ENCODE peak calls at places on chromosome 1, in seven cellular contexts. One of them, this sample, is unnamed.

GRCh38 chr1:74652711-74653131 is 20.9 kb downstream of the ERICH3 start:
- DNase-seq in astrocyte of the cerebellum: peak
- DNase-seq in upper lobe of left lung: no peak
- DNase-seq in spleen: peak
- DNase-seq in astrocyte: peak
- DNase-seq in epithelial cell of proximal tubule: peak
- DNase-seq in psoas muscle: no peak
- DNase-seq in this sample: peak

GRCh38 chr1:27102707-27103468 is 52.0 kb downstream of the SLC9A1 start:
- DNase-seq in upper lobe of left lung: peak
- DNase-seq in psoas muscle: peak
- DNase-seq in astrocyte of the cerebellum: no peak
- DNase-seq in epithelial cell of proximal tubule: no peak
- DNase-seq in spleen: peak
- DNase-seq in astrocyte: no peak
- DNase-seq in this sample: peak

GRCh38 chr1:204751883-204752687 is 66.5 kb upstream of the LRRN2 start:
- DNase-seq in epithelial cell of proximal tubule: no peak
- DNase-seq in astrocyte: no peak
- DNase-seq in psoas muscle: no peak
- DNase-seq in astrocyte of the cerebellum: no peak
- DNase-seq in upper lobe of left lung: peak
- DNase-seq in spleen: no peak
- DNase-seq in this sample: no peak

GRCh38 chr1:26827663-26828062 is 1.2 kb downstream of the ZDHHC18 start:
- DNase-seq in spleen: peak
- DNase-seq in psoas muscle: no peak
- DNase-seq in upper lobe of left lung: peak
- DNase-seq in astrocyte: no peak
- DNase-seq in astrocyte of the cerebellum: no peak
- DNase-seq in epithelial cell of proximal tubule: no peak
- DNase-seq in this sample: no peak

GRCh38 chr1:160118928-160119327 is 3.4 kb downstream of the ATP1A2 start:
- DNase-seq in psoas muscle: no peak
- DNase-seq in spleen: no peak
- DNase-seq in astrocyte: no peak
- DNase-seq in epithelial cell of proximal tubule: no peak
- DNase-seq in upper lobe of left lung: no peak
- DNase-seq in astrocyte of the cerebellum: no peak
- DNase-seq in this sample: no peak

GRCh38 chr1:2468041-2468472 is 8.0 kb upstream of the PLCH2 start:
- DNase-seq in upper lobe of left lung: no peak
- DNase-seq in epithelial cell of proximal tubule: no peak
- DNase-seq in astrocyte of the cerebellum: no peak
- DNase-seq in psoas muscle: no peak
- DNase-seq in astrocyte: peak
- DNase-seq in spleen: no peak
- DNase-seq in this sample: peak

GRCh38 chr1:235199441-235199840 is 38.4 kb upstream of the RBM34 start:
- DNase-seq in upper lobe of left lung: no peak
- DNase-seq in astrocyte: peak
- DNase-seq in epithelial cell of proximal tubule: no peak
- DNase-seq in astrocyte of the cerebellum: peak
- DNase-seq in spleen: no peak
- DNase-seq in psoas muscle: no peak
- DNase-seq in this sample: peak

GRCh38 chr1:235725493-235725892 is 75.9 kb upstream of the GNG4 start:
- DNase-seq in psoas muscle: no peak
- DNase-seq in epithelial cell of proximal tubule: no peak
- DNase-seq in upper lobe of left lung: no peak
- DNase-seq in spleen: no peak
- DNase-seq in astrocyte of the cerebellum: no peak
- DNase-seq in astrocyte: peak
- DNase-seq in this sample: peak

GRCh38 chr1:115530407-115530806 is 111.4 kb upstream of the VANGL1 start:
- DNase-seq in upper lobe of left lung: no peak
- DNase-seq in epithelial cell of proximal tubule: no peak
- DNase-seq in psoas muscle: no peak
- DNase-seq in astrocyte of the cerebellum: no peak
- DNase-seq in spleen: no peak
- DNase-seq in astrocyte: peak
- DNase-seq in this sample: peak

GRCh38 chr1:189782280-189782679 is 695.4 kb downstream of the BRINP3 start:
- DNase-seq in epithelial cell of proximal tubule: no peak
- DNase-seq in astrocyte of the cerebellum: no peak
- DNase-seq in upper lobe of left lung: no peak
- DNase-seq in spleen: no peak
- DNase-seq in astrocyte: no peak
- DNase-seq in psoas muscle: no peak
- DNase-seq in this sample: no peak

GRCh38 chr1:8472668-8473067 is 154.8 kb downstream of the SLC45A1 start:
- DNase-seq in epithelial cell of proximal tubule: no peak
- DNase-seq in astrocyte of the cerebellum: no peak
- DNase-seq in spleen: no peak
- DNase-seq in upper lobe of left lung: no peak
- DNase-seq in astrocyte: no peak
- DNase-seq in psoas muscle: no peak
- DNase-seq in this sample: no peak

GRCh38 chr1:156319664-156320063 is 18.4 kb downstream of the CCT3 start:
- DNase-seq in epithelial cell of proximal tubule: no peak
- DNase-seq in upper lobe of left lung: no peak
- DNase-seq in psoas muscle: no peak
- DNase-seq in astrocyte: no peak
- DNase-seq in astrocyte of the cerebellum: peak
- DNase-seq in spleen: no peak
- DNase-seq in this sample: peak

GRCh38 chr1:153608742-153609584 is 4.0 kb downstream of the S100A16 start:
- DNase-seq in upper lobe of left lung: peak
- DNase-seq in spleen: peak
- DNase-seq in epithelial cell of proximal tubule: peak
- DNase-seq in astrocyte: peak
- DNase-seq in astrocyte of the cerebellum: peak
- DNase-seq in psoas muscle: peak
- DNase-seq in this sample: peak

GRCh38 chr1:92446990-92447681 is 39.6 kb downstream of the GFI1 start:
- DNase-seq in astrocyte: peak
- DNase-seq in upper lobe of left lung: no peak
- DNase-seq in spleen: no peak
- DNase-seq in epithelial cell of proximal tubule: no peak
- DNase-seq in psoas muscle: no peak
- DNase-seq in astrocyte of the cerebellum: no peak
- DNase-seq in this sample: peak

GRCh38 chr1:10967105-10967504 is 45.3 kb upstream of the TARDBP start:
- DNase-seq in spleen: no peak
- DNase-seq in epithelial cell of proximal tubule: no peak
- DNase-seq in upper lobe of left lung: no peak
- DNase-seq in astrocyte of the cerebellum: no peak
- DNase-seq in psoas muscle: no peak
- DNase-seq in astrocyte: no peak
- DNase-seq in this sample: no peak

GRCh38 chr1:10969971-10970332 is 42.5 kb upstream of the TARDBP start:
- DNase-seq in astrocyte of the cerebellum: no peak
- DNase-seq in epithelial cell of proximal tubule: no peak
- DNase-seq in astrocyte: no peak
- DNase-seq in psoas muscle: no peak
- DNase-seq in upper lobe of left lung: peak
- DNase-seq in spleen: no peak
- DNase-seq in this sample: no peak

GRCh38 chr1:10966233-10966632 is 46.2 kb upstream of the TARDBP start:
- DNase-seq in upper lobe of left lung: no peak
- DNase-seq in spleen: no peak
- DNase-seq in psoas muscle: no peak
- DNase-seq in astrocyte: no peak
- DNase-seq in astrocyte of the cerebellum: no peak
- DNase-seq in epithelial cell of proximal tubule: no peak
- DNase-seq in this sample: no peak

GRCh38 chr1:10969267-10969970 is 43.0 kb upstream of the TARDBP start:
- DNase-seq in astrocyte of the cerebellum: no peak
- DNase-seq in epithelial cell of proximal tubule: no peak
- DNase-seq in spleen: no peak
- DNase-seq in upper lobe of left lung: no peak
- DNase-seq in astrocyte: no peak
- DNase-seq in psoas muscle: no peak
- DNase-seq in this sample: no peak

GRCh38 chr1:10968411-10968826 is 44.0 kb upstream of the TARDBP start:
- DNase-seq in astrocyte: peak
- DNase-seq in upper lobe of left lung: no peak
- DNase-seq in spleen: no peak
- DNase-seq in psoas muscle: no peak
- DNase-seq in astrocyte of the cerebellum: no peak
- DNase-seq in epithelial cell of proximal tubule: no peak
- DNase-seq in this sample: no peak
- H3K4me3 ChIP-seq in astrocyte: peak
- H3K4me3 ChIP-seq in upper lobe of left lung: no peak
- H3K4me3 ChIP-seq in spleen: no peak
- H3K4me3 ChIP-seq in psoas muscle: peak
- H3K4me3 ChIP-seq in astrocyte of the cerebellum: peak
- H3K4me3 ChIP-seq in epithelial cell of proximal tubule: peak
- H3K4me3 ChIP-seq in this sample: peak

DNA sequence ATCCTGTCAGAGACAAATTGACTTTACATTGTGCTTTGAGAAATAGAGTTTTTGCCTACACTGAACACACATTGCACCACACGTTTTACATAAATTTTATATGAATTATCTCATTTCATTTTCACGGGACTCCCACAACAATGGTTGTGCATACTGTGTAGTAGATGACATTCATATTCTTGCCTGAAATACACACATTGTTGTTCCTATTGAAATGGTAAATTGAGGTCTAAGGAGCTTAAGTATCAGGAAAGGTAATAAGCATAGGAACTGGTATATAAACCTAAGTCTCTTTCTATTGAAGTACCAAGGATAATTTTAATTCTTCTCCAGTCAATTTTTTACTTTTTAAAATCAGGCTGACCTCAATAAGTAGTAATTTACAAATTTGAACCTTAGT is 473.7 kb upstream of the DEPDC1 start:
- DNase-seq in astrocyte: no peak
- DNase-seq in upper lobe of left lung: no peak
- DNase-seq in epithelial cell of proximal tubule: no peak
- DNase-seq in psoas muscle: no peak
- DNase-seq in astrocyte of the cerebellum: no peak
- DNase-seq in spleen: no peak
- DNase-seq in this sample: no peak
- TF ChIP-seq CTCF in astrocyte: no peak
- TF ChIP-seq CTCF in upper lobe of left lung: no peak
- TF ChIP-seq CTCF in epithelial cell of proximal tubule: no peak
- TF ChIP-seq CTCF in psoas muscle: no peak
- TF ChIP-seq CTCF in astrocyte of the cerebellum: no peak
- TF ChIP-seq CTCF in spleen: no peak
- TF ChIP-seq CTCF in this sample: no peak

GRCh38 chr1:168285971-168286628 is 5.4 kb downstream of the TBX19 start:
- DNase-seq in epithelial cell of proximal tubule: no peak
- DNase-seq in astrocyte of the cerebellum: no peak
- DNase-seq in upper lobe of left lung: no peak
- DNase-seq in spleen: no peak
- DNase-seq in astrocyte: no peak
- DNase-seq in psoas muscle: no peak
- DNase-seq in this sample: no peak
- H3K4me3 ChIP-seq in epithelial cell of proximal tubule: no peak
- H3K4me3 ChIP-seq in astrocyte of the cerebellum: no peak
- H3K4me3 ChIP-seq in upper lobe of left lung: no peak
- H3K4me3 ChIP-seq in spleen: no peak
- H3K4me3 ChIP-seq in astrocyte: no peak
- H3K4me3 ChIP-seq in psoas muscle: no peak
- H3K4me3 ChIP-seq in this sample: no peak

DNA sequence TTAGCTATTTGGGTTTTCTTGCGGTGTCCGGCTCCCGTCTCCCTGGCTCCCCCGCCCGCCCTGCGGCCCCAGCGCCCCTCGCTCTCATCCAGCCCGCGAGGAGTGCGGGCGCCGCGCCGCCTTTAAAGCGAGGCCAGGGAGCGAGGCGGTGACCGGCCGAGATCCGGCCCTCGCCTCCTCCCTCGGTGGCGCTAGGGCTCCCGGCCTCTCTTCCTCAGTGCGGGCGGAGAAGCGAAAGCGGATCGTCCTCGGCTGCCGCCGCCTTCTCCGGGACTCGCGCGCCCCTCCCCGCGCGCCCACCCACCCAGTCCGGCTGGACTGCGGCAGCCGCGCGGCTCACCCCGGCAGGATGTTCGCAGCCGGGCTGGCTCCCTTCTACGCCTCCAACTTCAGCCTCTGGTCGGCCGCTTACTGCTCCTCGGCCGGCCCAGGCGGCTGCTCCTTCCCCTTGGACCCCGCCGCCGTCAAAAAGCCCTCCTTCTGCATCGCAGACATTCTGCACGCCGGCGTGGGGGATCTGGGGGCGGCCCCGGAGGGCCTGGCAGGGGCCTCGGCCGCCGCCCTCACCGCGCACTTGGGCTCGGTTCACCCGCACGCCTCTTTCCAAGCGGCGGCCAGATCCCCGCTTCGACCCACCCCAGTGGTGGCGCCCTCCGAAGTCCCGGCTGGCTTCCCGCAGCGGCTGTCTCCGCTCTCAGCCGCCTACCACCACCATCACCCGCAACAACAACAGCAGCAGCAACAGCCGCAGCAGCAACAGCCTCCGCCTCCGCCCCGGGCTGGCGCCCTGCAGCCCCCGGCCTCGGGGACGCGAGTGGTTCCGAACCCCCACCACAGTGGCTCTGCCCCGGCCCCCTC is 495 bp downstream of the HLX start:
- DNase-seq in upper lobe of left lung: peak
- DNase-seq in astrocyte of the cerebellum: no peak
- DNase-seq in psoas muscle: peak
- DNase-seq in epithelial cell of proximal tubule: no peak
- DNase-seq in astrocyte: peak
- DNase-seq in spleen: peak
- DNase-seq in this sample: peak
- TF ChIP-seq CTCF in upper lobe of left lung: no peak
- TF ChIP-seq CTCF in astrocyte of the cerebellum: no peak
- TF ChIP-seq CTCF in psoas muscle: no peak
- TF ChIP-seq CTCF in epithelial cell of proximal tubule: no peak
- TF ChIP-seq CTCF in astrocyte: no peak
- TF ChIP-seq CTCF in spleen: no peak
- TF ChIP-seq CTCF in this sample: no peak

GRCh38 chr1:230179249-230179648 is 112.2 kb downstream of the GALNT2 start:
- DNase-seq in astrocyte: no peak
- DNase-seq in psoas muscle: no peak
- DNase-seq in epithelial cell of proximal tubule: no peak
- DNase-seq in astrocyte of the cerebellum: no peak
- DNase-seq in upper lobe of left lung: no peak
- DNase-seq in spleen: no peak
- DNase-seq in this sample: no peak
- H3K4me3 ChIP-seq in astrocyte: no peak
- H3K4me3 ChIP-seq in psoas muscle: no peak
- H3K4me3 ChIP-seq in epithelial cell of proximal tubule: no peak
- H3K4me3 ChIP-seq in astrocyte of the cerebellum: no peak
- H3K4me3 ChIP-seq in upper lobe of left lung: no peak
- H3K4me3 ChIP-seq in spleen: no peak
- H3K4me3 ChIP-seq in this sample: no peak

This sample was measured in cardiac fibroblast.